ENCODE peak calls at places on chromosomes 13 and 19, in six cellular contexts. W is AG20443; A is Calu3; M is head of caudate nucleus; L is sigmoid colon; R is CD8-positive, alpha-beta memory T cell. H is an unnamed sample.

GRCh38 chr13:99702687-99703319 is 201.5 kb downstream of the TM9SF2 start:
- DNase-seq in A (no peak), R (no peak), W (no peak), M (no peak), L (no peak), H (no peak)

GRCh38 chr19:14440049-14440448 is 6.9 kb downstream of the PKN1 start:
- DNase-seq in W (no peak), R (peak; percentile 69), L (peak; percentile 78), M (peak; percentile 56), A (no peak), H (no peak)

GRCh38 chr19:7910321-7911161 is 4.1 kb upstream of the TGFBR3L start:
- DNase-seq in W (no peak), L (no peak), R (no peak), A (no peak), M (no peak), H (no peak)

GRCh38 chr13:31111136-31111535 is 50.6 kb downstream of the HSPH1 start:
- DNase-seq in R (no peak), A (no peak), L (no peak), M (no peak), W (no peak), H (no peak)

GRCh38 chr19:39968789-39969188 is 2.2 kb upstream of the PSMC4 start:
- DNase-seq in L (no peak), W (no peak), R (no peak), A (no peak), M (no peak), H (no peak)

GRCh38 chr19:42548545-42548944 is 20.3 kb upstream of the CEACAM1 start:
- DNase-seq in A (no peak), M (no peak), W (no peak), R (no peak), L (no peak), H (no peak)

GRCh38 chr19:35041548-35042055 is at the start of gene HPN:
- DNase-seq in M (no peak), R (no peak), A (peak; percentile 38), L (no peak), W (no peak), H (no peak)

GRCh38 chr19:15989889-15990288 is 41.1 kb downstream of the OR10H4 start:
- DNase-seq in L (no peak), W (no peak), R (no peak), M (no peak), A (no peak), H (no peak)

GRCh38 chr13:43669101-43669500 is 117.7 kb downstream of the ENOX1 start:
- DNase-seq in L (no peak), M (no peak), R (no peak), W (no peak), A (no peak), H (no peak)

GRCh38 chr13:51793570-51794273 is 10.2 kb downstream of the DHRS12 start:
- DNase-seq in M (peak; percentile 52), R (no peak), W (peak; percentile 74), A (no peak), L (peak; percentile 45), H (peak; percentile 53)

GRCh38 chr13:34578471-34578870 is 363.6 kb upstream of the NBEA start:
- DNase-seq in L (no peak), A (no peak), W (peak; percentile 32), M (no peak), R (no peak), H (no peak)

GRCh38 chr19:5376928-5377327 is 36.3 kb upstream of the PTPRS start:
- DNase-seq in W (no peak), M (no peak), A (no peak), L (no peak), R (no peak), H (no peak)

GRCh38 chr19:6519289-6519688 is 11.5 kb upstream of the TNFSF9 start:
- DNase-seq in R (no peak), A (no peak), W (peak; percentile 78), M (no peak), L (no peak), H (peak; percentile 69)